ENCODE peak calls at places on chromosomes 16 and 17, in eight cellular contexts. H is GM23338, E is spleen, Z is PC-9, Q is uterus, W is upper lobe of right lung, F is cardiac muscle cell, Y is heart right ventricle. M is an unnamed sample.
A peak's percentile ranks its signal among the peaks of the same experiment; 100 is the strongest.

GRCh38 chr17:74943808-74944522 is 8.3 kb downstream of the OTOP3 start:
- DNase-seq in H (peak; percentile 51), E (no peak), Y (no peak), Z (peak; percentile 91), Q (no peak), F (no peak), W (no peak), M (no peak)

GRCh38 chr16:3085868-3086595 is 13.1 kb downstream of the ZSCAN10 start:
- DNase-seq in Y (no peak), W (no peak), Z (no peak), Q (no peak), H (no peak), E (peak; percentile 20), F (no peak), M (no peak)

GRCh38 chr17:80798595-80799552 is 192.8 kb upstream of the CHMP6 start:
- DNase-seq in E (no peak), Y (no peak), Z (no peak), H (no peak), F (no peak), W (peak; percentile 23), Q (no peak), M (no peak)

GRCh38 chr17:11583306-11583992 is 14.8 kb upstream of the DNAH9 start:
- DNase-seq in Q (no peak), F (no peak), H (no peak), Y (no peak), E (no peak), Z (no peak), W (no peak), M (no peak)

GRCh38 chr17:20217677-20218076 is 208.5 kb downstream of the SPECC1 start:
- DNase-seq in Y (no peak), H (no peak), Z (no peak), F (no peak), E (no peak), W (no peak), Q (no peak), M (no peak)

GRCh38 chr17:73474370-73474988 is 162.7 kb upstream of the CDC42EP4 start:
- DNase-seq in E (no peak), F (peak; percentile 90), Q (peak; percentile 26), Z (no peak), H (no peak), Y (peak; percentile 84), W (peak; percentile 75), M (peak; percentile 76)

GRCh38 chr17:2259769-2260536 is 43.6 kb downstream of the SMG6 start:
- DNase-seq in F (no peak), Q (peak; percentile 46), Z (no peak), H (no peak), E (no peak), Y (no peak), W (no peak), M (no peak)

GRCh38 chr17:57257911-57258885 is 1.9 kb downstream of the MSI2 start:
- DNase-seq in F (no peak), Q (no peak), E (no peak), H (peak; percentile 65), Y (no peak), Z (no peak), W (no peak), M (no peak)

GRCh38 chr16:56195151-56195550 is 3.9 kb downstream of the GNAO1 start:
- DNase-seq in H (no peak), Y (no peak), Q (no peak), Z (peak; percentile 57), E (no peak), F (no peak), W (no peak), M (no peak)

GRCh38 chr16:51433597-51433996 is 282.5 kb upstream of the SALL1 start:
- DNase-seq in Q (no peak), Y (no peak), W (no peak), Z (no peak), H (no peak), F (no peak), E (no peak), M (no peak)

DNA sequence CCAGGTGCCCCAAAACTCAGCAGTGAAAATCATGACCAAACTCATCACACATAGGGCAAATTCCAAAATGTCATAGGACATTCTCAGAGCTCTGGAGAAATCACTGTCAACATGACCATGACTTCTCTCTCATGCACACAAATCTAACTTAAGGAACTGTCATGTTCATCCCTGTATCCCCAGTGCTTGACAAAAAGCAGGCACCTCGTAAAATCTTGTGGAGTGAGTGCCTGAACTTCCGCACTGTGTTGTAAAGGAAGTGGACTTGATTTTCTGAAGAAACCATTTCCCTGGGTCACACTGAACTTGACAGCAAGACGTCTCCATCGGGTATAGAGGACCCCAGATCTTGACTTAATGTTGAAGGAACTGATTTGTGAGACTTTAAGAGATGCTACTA is 2.8 kb downstream of the KRT37 start:
- DNase-seq in W (no peak), Q (no peak), E (no peak), Y (no peak), H (no peak), Z (no peak), F (no peak), M (no peak)
- H3K4me1 ChIP-seq in W (no peaks in the 10 kb centered on the region), Q (peaks cover 5% of the 10 kb centered on the region), E (no peaks in the 10 kb centered on the region), Y (no peaks in the 10 kb centered on the region), H (no peaks in the 10 kb centered on the region), Z (peaks cover 52% of the 10 kb centered on the region), F (no peaks in the 10 kb centered on the region), M (no peaks in the 10 kb centered on the region)

GRCh38 chr17:50196036-50196435 is 5.4 kb downstream of the COL1A1 start:
- DNase-seq in Z (no peak), Q (no peak), E (no peak), H (no peak), W (no peak), F (no peak), Y (no peak), M (no peak)

GRCh38 chr17:50194441-50195195 is 6.8 kb downstream of the COL1A1 start:
- DNase-seq in Z (no peak), E (no peak), Y (no peak), Q (no peak), H (no peak), W (no peak), F (no peak), M (no peak)

GRCh38 chr17:50192873-50193274 is 8.6 kb downstream of the COL1A1 start:
- DNase-seq in W (no peak), Q (no peak), H (no peak), Z (no peak), Y (no peak), F (no peak), E (no peak), M (no peak)

GRCh38 chr17:50196826-50197225 is 4.6 kb downstream of the COL1A1 start:
- DNase-seq in Q (no peak), E (no peak), W (no peak), H (no peak), Y (no peak), F (no peak), Z (peak; percentile 44), M (no peak)

GRCh38 chr17:50195196-50195865 is 6.1 kb downstream of the COL1A1 start:
- DNase-seq in Y (no peak), F (no peak), Z (no peak), W (no peak), H (no peak), Q (no peak), E (no peak), M (no peak)
- TF ChIP-seq CTCF in Y (no peak), F (peak; percentile 44), Z (no peak), W (no peak), H (peak; percentile 8), Q (no peak), E (no peak), M (no peak)

DNA sequence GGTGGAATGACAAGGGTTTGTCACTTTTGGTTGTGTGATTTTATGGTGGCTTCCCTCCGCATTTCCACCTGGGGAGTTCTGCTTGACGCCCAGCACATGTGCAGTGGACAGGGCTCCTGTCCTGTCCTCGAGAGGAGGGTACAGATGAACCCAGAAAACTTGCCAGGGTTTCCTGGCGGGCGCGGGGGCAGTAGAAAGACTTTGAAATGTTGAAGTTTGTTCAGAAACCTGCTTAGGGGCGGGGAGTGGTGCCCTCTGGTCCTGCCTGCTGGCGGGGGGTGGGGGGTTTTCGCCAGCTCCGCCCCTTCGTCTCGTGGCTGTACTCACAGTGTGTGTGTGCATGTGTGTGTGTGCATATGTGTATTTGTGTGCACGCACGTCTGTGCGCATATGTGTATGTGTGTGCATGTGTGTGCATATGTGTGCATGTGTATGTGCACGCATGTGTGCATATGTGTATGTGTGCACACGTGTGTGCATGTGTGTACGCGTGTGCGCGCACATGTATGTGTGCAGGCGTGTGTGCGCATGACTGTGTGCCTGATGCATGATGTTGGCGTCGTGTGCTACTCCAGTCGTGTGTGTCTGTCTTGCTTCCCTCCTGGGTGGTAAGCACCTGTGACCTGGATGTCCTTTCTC is 6.8 kb downstream of the FN3KRP start:
- DNase-seq in E (no peak), H (no peak), Q (no peak), Z (no peak), F (no peak), Y (no peak), W (no peak), M (no peak)
- H3K4me3 ChIP-seq in E (no peak overlapping the region), H (no peak overlapping the region), Q (no peak overlapping the region), Z (no peak overlapping the region), F (no peak overlapping the region), Y (no peak overlapping the region), W (no peak overlapping the region), M (no peak overlapping the region)

GRCh38 chr17:50479522-50480141 is 972 bp downstream of the RSAD1 start:
- DNase-seq in W (peak; percentile 90), Y (peak; percentile 71), Z (peak; percentile 82), Q (peak; percentile 70), E (peak; percentile 92), F (peak; percentile 89), H (peak; percentile 92), M (peak; percentile 84)

GRCh38 chr17:50476545-50477315 is 1.9 kb upstream of the RSAD1 start:
- DNase-seq in H (no peak), Z (no peak), E (peak; percentile 47), Q (no peak), Y (no peak), F (no peak), W (no peak), M (no peak)

GRCh38 chr17:50480142-50480764 is 1.6 kb downstream of the RSAD1 start:
- DNase-seq in Q (no peak), W (no peak), Y (no peak), E (peak; percentile 2), F (no peak), H (no peak), Z (no peak), M (no peak)

GRCh38 chr17:50477976-50478375 is 684 bp upstream of the RSAD1 start:
- DNase-seq in F (no peak), Z (no peak), W (no peak), E (no peak), Q (no peak), H (no peak), Y (no peak), M (no peak)

DNA sequence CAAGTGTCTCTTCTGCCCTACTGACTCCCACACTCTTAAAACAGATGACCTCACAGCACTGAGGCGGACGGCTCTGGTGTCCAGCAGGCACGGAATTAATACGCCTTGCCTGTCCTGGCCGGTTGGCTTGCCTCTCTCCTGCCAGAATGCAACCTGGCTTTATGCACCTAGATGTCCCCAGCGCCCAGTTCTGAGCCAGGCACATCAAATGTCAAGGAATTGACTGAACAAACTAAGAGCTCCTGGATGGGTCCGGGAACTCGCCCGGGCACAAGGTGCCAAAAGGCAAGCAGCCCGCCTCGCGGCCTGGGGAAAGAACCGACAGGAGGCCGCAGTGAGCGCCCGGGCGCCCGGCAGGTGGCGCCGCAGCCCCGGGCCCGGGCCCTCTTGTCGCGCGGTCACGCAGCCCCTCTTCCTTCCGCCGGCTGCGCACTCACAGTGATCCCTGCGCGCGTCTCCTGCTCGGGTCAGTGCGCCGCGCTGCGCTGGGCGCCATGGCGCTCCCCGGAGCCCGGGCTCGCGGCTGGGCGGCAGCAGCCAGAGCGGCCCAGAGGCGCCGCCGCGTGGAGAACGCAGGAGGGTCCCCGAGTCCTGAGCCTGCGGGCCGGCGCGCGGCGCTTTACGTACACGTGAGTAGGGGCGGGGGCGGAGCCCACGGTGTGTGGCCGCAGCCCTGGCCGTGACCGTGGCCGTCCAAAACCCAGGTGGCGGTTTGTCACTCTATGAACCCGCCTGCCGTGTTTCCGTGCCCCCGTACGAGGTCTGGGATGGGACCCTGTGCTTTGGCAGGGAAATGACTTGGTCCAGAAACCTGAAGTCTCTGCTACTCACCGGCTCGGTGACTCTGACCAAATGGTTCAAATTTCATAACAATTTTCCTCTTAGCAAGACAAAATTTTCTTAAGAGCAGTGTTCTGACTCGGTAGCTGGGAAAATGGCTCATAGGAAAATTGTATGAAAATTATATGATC is at the start of gene RSAD1:
- DNase-seq in H (peak; percentile 92), E (peak; percentile 98), Q (peak; percentile 85), F (peak; percentile 96), Y (peak; percentile 84), Z (peak; percentile 81), W (peak; percentile 93), M (peak; percentile 86)
- H3K4me1 ChIP-seq in H (peaks cover 6% of the 10 kb centered on the region), E (peaks cover 49% of the 10 kb centered on the region), Q (no peaks in the 10 kb centered on the region), F (peaks cover 2% of the 10 kb centered on the region), Y (peaks cover 31% of the 10 kb centered on the region), Z (peaks cover 32% of the 10 kb centered on the region), W (peaks cover 14% of the 10 kb centered on the region), M (peaks cover 31% of the 10 kb centered on the region)

M was measured in right atrium auricular region.